ENCODE peak calls at places on chromosomes 4 and X, in six cellular contexts. One of them, this sample, is unnamed.

GRCh38 chr4:25424539-25425228 is 47.6 kb downstream of the ANAPC4 start:
- DNase-seq in K562: no peak
- DNase-seq in HCT116: no peak
- DNase-seq in H1: no peak
- DNase-seq in HepG2: no peak
- DNase-seq in GM12878: no peak
- DNase-seq in this sample: no peak

GRCh38 chr4:142274137-142274536 is 572.0 kb downstream of the INPP4B start:
- DNase-seq in K562: no peak
- DNase-seq in HCT116: no peak
- DNase-seq in H1: no peak
- DNase-seq in HepG2: no peak
- DNase-seq in GM12878: no peak
- DNase-seq in this sample: no peak

GRCh38 chr4:106609917-106610316 is 241.3 kb upstream of the GIMD1 start:
- DNase-seq in K562: no peak
- DNase-seq in HCT116: no peak
- DNase-seq in H1: no peak
- DNase-seq in HepG2: no peak
- DNase-seq in GM12878: no peak
- DNase-seq in this sample: no peak

GRCh38 chrX:16838202-16839066 is 31.7 kb downstream of the RBBP7 start:
- DNase-seq in K562: no peak
- DNase-seq in HCT116: no peak
- DNase-seq in H1: no peak
- DNase-seq in HepG2: no peak
- DNase-seq in GM12878: no peak
- DNase-seq in this sample: no peak

GRCh38 chrX:107827852-107828251 is 2.2 kb downstream of the MID2 start:
- DNase-seq in K562: no peak
- DNase-seq in HCT116: no peak
- DNase-seq in H1: no peak
- DNase-seq in HepG2: no peak
- DNase-seq in GM12878: no peak
- DNase-seq in this sample: no peak

GRCh38 chr4:101349346-101350064 is 2.2 kb upstream of the PPP3CA start:
- DNase-seq in K562: no peak
- DNase-seq in HCT116: peak
- DNase-seq in H1: no peak
- DNase-seq in HepG2: no peak
- DNase-seq in GM12878: no peak
- DNase-seq in this sample: no peak

GRCh38 chr4:188971125-188971524 is 831.9 kb downstream of the TRIML1 start:
- DNase-seq in K562: no peak
- DNase-seq in HCT116: peak
- DNase-seq in H1: no peak
- DNase-seq in HepG2: no peak
- DNase-seq in GM12878: no peak
- DNase-seq in this sample: no peak

GRCh38 chrX:144219035-144219434 is 335.2 kb downstream of the UBE2NL start:
- DNase-seq in K562: no peak
- DNase-seq in HCT116: no peak
- DNase-seq in H1: peak
- DNase-seq in HepG2: no peak
- DNase-seq in GM12878: no peak
- DNase-seq in this sample: no peak

GRCh38 chr4:114941522-114941921 is 171.9 kb downstream of the NDST4 start:
- DNase-seq in K562: no peak
- DNase-seq in HCT116: no peak
- DNase-seq in H1: no peak
- DNase-seq in HepG2: no peak
- DNase-seq in GM12878: no peak
- DNase-seq in this sample: no peak

GRCh38 chrX:70445197-70445656 is 592 bp downstream of the DLG3 start:
- DNase-seq in K562: no peak
- DNase-seq in HCT116: no peak
- DNase-seq in H1: no peak
- DNase-seq in HepG2: no peak
- DNase-seq in GM12878: no peak
- DNase-seq in this sample: no peak

GRCh38 chr4:76596713-76597112 is 161.7 kb downstream of the SHROOM3 start:
- DNase-seq in K562: no peak
- DNase-seq in HCT116: no peak
- DNase-seq in H1: no peak
- DNase-seq in HepG2: no peak
- DNase-seq in GM12878: no peak
- DNase-seq in this sample: no peak

GRCh38 chr4:145299380-145300076 is 119.1 kb upstream of the OTUD4 start:
- DNase-seq in K562: peak
- DNase-seq in HCT116: peak
- DNase-seq in H1: no peak
- DNase-seq in HepG2: peak
- DNase-seq in GM12878: peak
- DNase-seq in this sample: no peak

GRCh38 chrX:10485331-10485730 is 135.1 kb downstream of the MID1 start:
- DNase-seq in K562: no peak
- DNase-seq in HCT116: no peak
- DNase-seq in H1: no peak
- DNase-seq in HepG2: no peak
- DNase-seq in GM12878: no peak
- DNase-seq in this sample: no peak

GRCh38 chrX:123698979-123699378 is 33.9 kb downstream of the THOC2 start:
- DNase-seq in K562: no peak
- DNase-seq in HCT116: no peak
- DNase-seq in H1: no peak
- DNase-seq in HepG2: no peak
- DNase-seq in GM12878: no peak
- DNase-seq in this sample: no peak

GRCh38 chr4:56326363-56326762 is 60.9 kb downstream of the AASDH start:
- DNase-seq in K562: no peak
- DNase-seq in HCT116: no peak
- DNase-seq in H1: no peak
- DNase-seq in HepG2: no peak
- DNase-seq in GM12878: no peak
- DNase-seq in this sample: no peak

GRCh38 chrX:49000640-49001039 is 1.4 kb downstream of the GRIPAP1 start:
- DNase-seq in K562: no peak
- DNase-seq in HCT116: no peak
- DNase-seq in H1: no peak
- DNase-seq in HepG2: no peak
- DNase-seq in GM12878: no peak
- DNase-seq in this sample: no peak

GRCh38 chrX:49002091-49002935 is at the start of gene GRIPAP1:
- DNase-seq in K562: peak
- DNase-seq in HCT116: peak
- DNase-seq in H1: peak
- DNase-seq in HepG2: peak
- DNase-seq in GM12878: peak
- DNase-seq in this sample: peak

GRCh38 chrX:49003696-49004095 is 1.6 kb upstream of the GRIPAP1 start:
- DNase-seq in K562: no peak
- DNase-seq in HCT116: no peak
- DNase-seq in H1: no peak
- DNase-seq in HepG2: peak
- DNase-seq in GM12878: no peak
- DNase-seq in this sample: no peak

GRCh38 chrX:48999030-48999429 is 3.0 kb downstream of the GRIPAP1 start:
- DNase-seq in K562: no peak
- DNase-seq in HCT116: no peak
- DNase-seq in H1: no peak
- DNase-seq in HepG2: no peak
- DNase-seq in GM12878: no peak
- DNase-seq in this sample: no peak

DNA sequence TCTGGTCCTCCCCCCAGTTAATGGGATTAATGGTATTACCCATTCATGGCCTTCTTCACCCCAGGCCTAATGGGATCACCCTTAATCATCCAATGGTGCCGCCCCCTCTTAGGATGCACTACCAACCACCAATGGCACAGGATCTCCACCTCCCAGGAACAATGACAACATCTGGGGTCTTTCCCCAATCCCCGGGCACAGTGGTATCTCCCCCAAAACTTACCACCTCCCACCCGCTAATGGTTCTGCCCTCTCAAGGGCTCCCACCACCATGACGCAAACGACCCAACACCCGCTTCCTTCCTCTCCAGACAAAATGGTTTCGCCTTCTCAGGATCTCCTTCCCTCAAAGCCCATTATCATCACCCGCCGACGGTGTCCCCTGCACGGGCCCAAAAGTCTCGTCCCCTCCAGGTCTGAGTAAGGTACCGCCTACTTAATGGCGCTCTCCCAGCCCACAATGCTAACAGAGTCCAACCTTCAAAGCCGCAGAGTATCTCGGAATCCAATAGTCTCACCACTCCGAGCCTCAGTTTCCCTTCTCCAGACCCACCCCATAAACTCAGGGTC is 458 bp downstream of the GRIPAP1 start:
- DNase-seq in K562: peak
- DNase-seq in HCT116: peak
- DNase-seq in H1: peak
- DNase-seq in HepG2: peak
- DNase-seq in GM12878: peak
- DNase-seq in this sample: peak
- TF ChIP-seq ZNF274 in K562: no peak
- TF ChIP-seq ZNF274 in HCT116: no peak
- TF ChIP-seq ZNF274 in H1: no peak
- TF ChIP-seq ZNF274 in HepG2: no peak
- TF ChIP-seq ZNF274 in GM12878: no peak
- TF ChIP-seq ZNF274 in this sample: no peak

GRCh38 chr4:139814285-139815015 is 148.8 kb downstream of the MGST2 start:
- DNase-seq in K562: no peak
- DNase-seq in HCT116: no peak
- DNase-seq in H1: no peak
- DNase-seq in HepG2: no peak
- DNase-seq in GM12878: no peak
- DNase-seq in this sample: no peak

GRCh38 chr4:139809207-139810157 is 143.9 kb downstream of the MGST2 start:
- DNase-seq in K562: no peak
- DNase-seq in HCT116: no peak
- DNase-seq in H1: no peak
- DNase-seq in HepG2: no peak
- DNase-seq in GM12878: no peak
- DNase-seq in this sample: no peak

GRCh38 chr4:139807483-139807882 is 141.9 kb downstream of the MGST2 start:
- DNase-seq in K562: no peak
- DNase-seq in HCT116: no peak
- DNase-seq in H1: no peak
- DNase-seq in HepG2: no peak
- DNase-seq in GM12878: no peak
- DNase-seq in this sample: no peak

GRCh38 chr4:139808381-139809206 is 143.0 kb downstream of the MGST2 start:
- DNase-seq in K562: no peak
- DNase-seq in HCT116: no peak
- DNase-seq in H1: no peak
- DNase-seq in HepG2: peak
- DNase-seq in GM12878: no peak
- DNase-seq in this sample: no peak

DNA sequence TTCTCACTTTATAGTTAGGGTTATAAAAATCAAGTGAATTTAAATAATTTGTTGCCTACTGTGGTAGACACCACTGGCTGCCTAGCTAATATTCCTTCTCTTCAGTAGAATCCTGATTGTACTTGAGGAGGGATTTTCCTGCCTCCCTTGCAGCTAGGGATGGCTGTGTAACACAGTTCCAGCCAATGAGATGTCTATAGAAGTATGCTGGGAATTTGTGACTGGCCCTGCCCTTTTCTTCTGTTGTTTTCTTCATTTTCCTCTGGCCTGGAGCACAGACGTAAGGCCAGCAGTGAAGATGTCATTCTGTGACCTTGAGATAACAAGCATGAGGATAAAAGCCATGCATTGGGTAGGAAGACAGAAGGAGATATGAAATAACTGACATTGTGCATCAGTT is 145.1 kb downstream of the MGST2 start:
- DNase-seq in K562: no peak
- DNase-seq in HCT116: no peak
- DNase-seq in H1: no peak
- DNase-seq in HepG2: no peak
- DNase-seq in GM12878: no peak
- DNase-seq in this sample: no peak
- TF ChIP-seq ZNF274 in K562: no peak
- TF ChIP-seq ZNF274 in HCT116: no peak
- TF ChIP-seq ZNF274 in H1: no peak
- TF ChIP-seq ZNF274 in HepG2: no peak
- TF ChIP-seq ZNF274 in GM12878: no peak
- TF ChIP-seq ZNF274 in this sample: no peak

GRCh38 chr4:83217721-83218522 is 66.7 kb downstream of the COQ2 start:
- DNase-seq in K562: peak
- DNase-seq in HCT116: no peak
- DNase-seq in H1: no peak
- DNase-seq in HepG2: no peak
- DNase-seq in GM12878: peak
- DNase-seq in this sample: no peak
- TF ChIP-seq ZNF274 in K562: no peak
- TF ChIP-seq ZNF274 in HCT116: no peak
- TF ChIP-seq ZNF274 in H1: no peak
- TF ChIP-seq ZNF274 in HepG2: no peak
- TF ChIP-seq ZNF274 in GM12878: no peak
- TF ChIP-seq ZNF274 in this sample: no peak

DNA sequence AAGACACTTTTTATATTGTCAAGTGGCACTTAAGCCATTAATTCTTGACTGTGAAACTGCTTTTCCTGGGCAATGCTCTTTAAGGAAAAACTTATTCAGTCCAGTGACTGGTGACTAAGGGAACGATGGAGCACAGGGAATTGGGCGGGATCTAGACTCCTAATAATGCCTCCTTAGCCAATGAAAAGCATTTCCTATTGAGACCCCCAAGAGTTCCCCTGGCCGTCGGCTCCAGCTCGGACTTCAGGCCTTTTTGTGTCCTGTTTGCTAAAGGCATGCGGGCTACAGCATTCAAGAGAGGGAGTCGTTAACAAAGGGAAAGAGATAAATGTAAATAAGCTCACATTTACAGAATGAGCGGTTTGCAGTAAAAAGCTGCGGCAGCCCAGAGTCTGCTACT is at the start of gene LPAR4:
- DNase-seq in K562: no peak
- DNase-seq in HCT116: no peak
- DNase-seq in H1: peak
- DNase-seq in HepG2: no peak
- DNase-seq in GM12878: no peak
- DNase-seq in this sample: peak
- TF ChIP-seq ZNF274 in K562: no peak
- TF ChIP-seq ZNF274 in HCT116: no peak
- TF ChIP-seq ZNF274 in H1: no peak
- TF ChIP-seq ZNF274 in HepG2: no peak
- TF ChIP-seq ZNF274 in GM12878: no peak
- TF ChIP-seq ZNF274 in this sample: no peak

This sample was measured in NT2/D1.